ENCODE peak calls at places on chromosomes 7 and 10, in ten cellular contexts. L is cardiac muscle cell; S is iPS DF 6.9; T is tibial artery; E is GM23338; V is brain microvascular endothelial cell; H is effector memory CD4-positive, alpha-beta T cell; U is psoas muscle; M is transverse colon; F is dorsolateral prefrontal cortex. R is an unnamed sample.

GRCh38 chr10:112115781-112116385 is 67.7 kb downstream of the GPAM start:
- DNase-seq in L (peak), S (peak), T (no peak), E (peak), V (peak), H (no peak), U (no peak), M (peak), F (no peak), R (peak)

GRCh38 chr7:608954-609711 is 89.5 kb upstream of the PDGFA start:
- DNase-seq in L (no peak), S (no peak), T (no peak), E (no peak), V (no peak), H (no peak), U (peak), M (no peak), F (no peak), R (peak)

GRCh38 chr10:7040681-7041080 is 370.2 kb downstream of the SFMBT2 start:
- DNase-seq in L (no peak), S (no peak), T (no peak), E (no peak), V (no peak), H (no peak), U (no peak), M (no peak), F (no peak), R (peak)

GRCh38 chr10:1609596-1609995 is 127.7 kb downstream of the ADARB2 start:
- DNase-seq in L (no peak), S (no peak), T (no peak), E (no peak), V (no peak), H (no peak), U (no peak), M (no peak), F (no peak), R (no peak)

GRCh38 chr10:30215631-30216030 is 133.4 kb downstream of the MTPAP start:
- DNase-seq in L (no peak), S (no peak), T (no peak), E (peak), V (no peak), H (no peak), U (no peak), M (no peak), F (no peak), R (no peak)

GRCh38 chr10:118488710-118489497 is 106.5 kb downstream of the PRLHR start:
- DNase-seq in L (no peak), S (no peak), T (no peak), E (no peak), V (no peak), H (no peak), U (no peak), M (no peak), F (no peak), R (no peak)

GRCh38 chr10:4653160-4653559 is 172.8 kb upstream of the AKR1E2 start:
- DNase-seq in L (no peak), S (no peak), T (no peak), E (peak), V (no peak), H (no peak), U (no peak), M (no peak), F (no peak), R (no peak)

GRCh38 chr10:71455035-71455434 is 58.3 kb downstream of the CDH23 start:
- DNase-seq in L (no peak), S (no peak), T (no peak), E (no peak), V (no peak), H (no peak), U (no peak), M (no peak), F (no peak), R (no peak)

GRCh38 chr10:81733547-81733946 is 141.4 kb upstream of the NRG3 start:
- DNase-seq in L (no peak), S (no peak), T (no peak), E (no peak), V (no peak), H (no peak), U (no peak), M (no peak), F (no peak), R (no peak)

GRCh38 chr10:32143302-32143847 is 87.2 kb upstream of the KIF5B start:
- DNase-seq in L (no peak), S (no peak), T (no peak), E (no peak), V (no peak), H (no peak), U (no peak), M (no peak), F (no peak), R (no peak)

GRCh38 chr10:98748298-98748697 is 301.6 kb upstream of the HPS1 start:
- DNase-seq in L (peak), S (peak), T (no peak), E (peak), V (peak), H (no peak), U (no peak), M (no peak), F (no peak), R (no peak)

GRCh38 chr7:23294549-23295400 is 4.4 kb upstream of the MALSU1 start:
- DNase-seq in L (no peak), S (no peak), T (no peak), E (no peak), V (no peak), H (no peak), U (no peak), M (no peak), F (no peak), R (no peak)

GRCh38 chr7:52715701-52716100 is 319.7 kb upstream of the POM121L12 start:
- DNase-seq in L (no peak), S (no peak), T (no peak), E (no peak), V (no peak), H (no peak), U (no peak), M (no peak), F (no peak), R (no peak)

GRCh38 chr10:122294006-122294405 is 22.9 kb downstream of the BTBD16 start:
- DNase-seq in L (no peak), S (no peak), T (no peak), E (no peak), V (no peak), H (no peak), U (no peak), M (no peak), F (no peak), R (no peak)

GRCh38 chr10:113767222-113767621 is 15.7 kb downstream of the PLEKHS1 start:
- DNase-seq in L (no peak), S (no peak), T (no peak), E (no peak), V (no peak), H (no peak), U (no peak), M (no peak), F (no peak), R (no peak)

GRCh38 chr10:94219829-94220228 is 142.9 kb downstream of the NOC3L start:
- DNase-seq in L (peak), S (no peak), T (no peak), E (no peak), V (peak), H (no peak), U (no peak), M (no peak), F (no peak), R (peak)

GRCh38 chr7:158001621-158002320 is 585.9 kb downstream of the PTPRN2 start:
- DNase-seq in L (no peak), S (no peak), T (no peak), E (no peak), V (no peak), H (no peak), U (no peak), M (no peak), F (no peak), R (peak)

GRCh38 chr7:125347264-125347663 is 417.6 kb upstream of the POT1 start:
- DNase-seq in L (no peak), S (no peak), T (no peak), E (no peak), V (peak), H (no peak), U (no peak), M (no peak), F (no peak), R (no peak)

GRCh38 chr7:55964802-55965470 is 551 bp downstream of the NIPSNAP2 start:
- DNase-seq in L (peak), S (peak), T (peak), E (peak), V (peak), H (peak), U (peak), M (peak), F (peak), R (peak)
- H3K4me3 ChIP-seq in L (peak), S (peak), T (peak), E (peak), V (peak), H (peak), U (peak), M (peak), F (peak), R (peak)

GRCh38 chr7:33779216-33779615 is 126.1 kb upstream of the BMPER start:
- DNase-seq in L (no peak), S (no peak), T (no peak), E (no peak), V (no peak), H (no peak), U (no peak), M (no peak), F (no peak), R (no peak)
- H3K4me3 ChIP-seq in L (no peak), S (no peak), T (no peak), E (no peak), V (no peak), H (no peak), U (no peak), M (no peak), F (no peak), R (no peak)

DNA sequence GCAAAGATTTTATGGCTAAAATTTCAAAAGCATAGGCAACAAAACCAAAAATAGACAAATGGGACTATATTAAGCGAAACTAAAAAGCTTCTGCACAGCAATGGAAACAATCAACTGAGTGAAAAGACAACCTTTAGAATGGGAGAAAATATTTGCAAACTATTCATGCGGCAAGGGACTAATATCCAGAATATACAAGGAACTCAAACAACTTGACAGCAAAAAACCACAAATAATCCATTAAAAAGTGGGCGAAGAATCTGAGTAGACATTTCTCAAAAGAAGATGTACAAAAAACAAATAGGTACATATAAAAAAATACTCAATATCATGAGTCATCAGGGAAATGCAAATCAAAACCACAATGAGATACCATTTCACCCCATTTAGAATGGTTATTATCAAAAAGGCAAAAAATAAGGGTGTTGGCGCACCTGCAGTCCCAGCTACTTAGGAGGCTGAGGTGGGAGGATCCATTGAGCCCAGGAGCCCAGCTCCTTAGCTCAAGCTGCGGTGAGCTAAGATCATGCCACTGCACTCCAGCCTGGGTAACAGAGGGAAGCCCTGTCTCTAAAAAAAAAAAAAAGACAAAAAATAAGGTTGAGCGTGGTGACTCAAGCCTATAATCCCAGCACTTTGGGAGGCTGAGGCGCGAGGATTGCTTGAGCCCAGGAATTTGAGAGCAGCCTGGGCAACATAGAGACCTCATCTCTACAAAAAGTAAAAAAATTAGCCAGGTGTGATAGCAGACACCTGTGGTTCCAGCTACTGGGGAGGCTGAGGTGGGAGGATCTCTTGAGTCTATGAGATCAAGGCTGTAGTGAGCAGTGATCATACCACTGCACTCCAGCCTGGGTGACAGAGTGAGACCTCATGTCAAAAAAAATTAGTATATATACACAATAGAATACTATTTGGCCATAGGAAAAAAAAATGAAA is 4.2 kb upstream of the CCM2 start:
- DNase-seq in L (no peak), S (no peak), T (no peak), E (no peak), V (no peak), H (peak), U (no peak), M (no peak), F (no peak), R (no peak)
- H3K4me3 ChIP-seq in L (no peak), S (no peak), T (no peak), E (no peak), V (no peak), H (no peak), U (no peak), M (no peak), F (no peak), R (no peak)

GRCh38 chr7:21099432-21099831 is 312.7 kb upstream of the SP8 start:
- DNase-seq in L (no peak), S (no peak), T (no peak), E (no peak), V (no peak), H (no peak), U (no peak), M (no peak), F (no peak), R (no peak)

GRCh38 chr7:21104124-21104500 is 317.4 kb upstream of the SP8 start:
- DNase-seq in L (no peak), S (no peak), T (no peak), E (no peak), V (no peak), H (no peak), U (no peak), M (peak), F (no peak), R (no peak)

GRCh38 chr7:21103426-21104123 is 316.9 kb upstream of the SP8 start:
- DNase-seq in L (no peak), S (no peak), T (no peak), E (no peak), V (no peak), H (no peak), U (no peak), M (peak), F (no peak), R (no peak)

GRCh38 chr7:21099955-21100354 is 313.3 kb upstream of the SP8 start:
- DNase-seq in L (no peak), S (no peak), T (no peak), E (no peak), V (no peak), H (no peak), U (no peak), M (no peak), F (no peak), R (no peak)
- H3K4me3 ChIP-seq in L (no peak), S (no peak), T (no peak), E (no peak), V (no peak), H (no peak), U (no peak), M (no peak), F (no peak), R (no peak)

DNA sequence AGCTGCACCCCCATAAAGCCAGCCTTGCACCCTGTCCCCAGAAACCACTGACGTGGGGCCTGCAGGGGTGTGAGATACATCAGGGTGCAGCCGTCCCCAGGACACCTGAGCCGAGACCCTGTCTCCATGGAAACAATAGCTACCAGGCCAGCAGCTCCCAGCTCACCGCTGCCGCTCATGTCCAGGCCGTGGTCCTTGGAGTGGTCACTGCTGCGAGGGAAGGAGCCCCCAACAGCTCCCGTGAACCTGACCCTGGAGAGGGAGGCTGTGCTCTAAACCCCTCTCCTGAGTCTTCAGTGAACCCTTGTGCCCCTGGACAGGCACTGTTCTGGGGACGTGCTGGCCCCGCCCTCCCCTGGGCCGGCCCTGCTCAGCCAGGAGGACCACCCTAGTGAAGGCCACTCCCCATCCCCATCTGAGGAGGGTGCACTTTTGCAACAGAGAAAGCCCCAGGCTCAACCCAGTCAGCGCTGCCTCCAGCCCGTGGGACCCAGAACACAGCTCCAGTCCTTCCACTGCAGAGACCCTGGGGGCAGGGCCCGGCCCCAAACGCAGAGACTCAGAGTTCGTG is 19.6 kb upstream of the INPP5A start:
- DNase-seq in L (peak), S (no peak), T (peak), E (peak), V (no peak), H (no peak), U (peak), M (peak), F (no peak), R (peak)
- H3K4me3 ChIP-seq in L (peak), S (peak), T (no peak), E (peak), V (no peak), H (no peak), U (peak), M (no peak), F (no peak), R (peak)

R was measured in upper lobe of left lung.